ENCODE peak calls at places on chromosomes 1 and 21, in five cellular contexts. One of them, this sample, is unnamed. For H3K4me1, the result is how much of the 10 kb centered on the place peaks cover.

GRCh38 chr1:188937965-188938551 is 1539.6 kb downstream of the BRINP3 start:
- DNase-seq in psoas muscle: no peak
- DNase-seq in body of pancreas: no peak
- DNase-seq in colonic mucosa: no peak
- DNase-seq in suprapubic skin: no peak
- DNase-seq in this sample: no peak

GRCh38 chr1:167367705-167368104 is 147.0 kb downstream of the POU2F1 start:
- DNase-seq in psoas muscle: no peak
- DNase-seq in body of pancreas: no peak
- DNase-seq in colonic mucosa: no peak
- DNase-seq in suprapubic skin: no peak
- DNase-seq in this sample: no peak

GRCh38 chr1:111690306-111690617 is 48.9 kb downstream of the INKA2 start:
- DNase-seq in psoas muscle: no peak
- DNase-seq in body of pancreas: peak
- DNase-seq in colonic mucosa: peak
- DNase-seq in suprapubic skin: no peak
- DNase-seq in this sample: no peak

GRCh38 chr1:246795094-246795671 is 71.0 kb downstream of the SCCPDH start:
- DNase-seq in psoas muscle: no peak
- DNase-seq in body of pancreas: no peak
- DNase-seq in colonic mucosa: no peak
- DNase-seq in suprapubic skin: no peak
- DNase-seq in this sample: no peak

GRCh38 chr1:161801955-161802354 is 35.8 kb downstream of the ATF6 start:
- DNase-seq in psoas muscle: no peak
- DNase-seq in body of pancreas: no peak
- DNase-seq in colonic mucosa: no peak
- DNase-seq in suprapubic skin: no peak
- DNase-seq in this sample: no peak

GRCh38 chr1:184388671-184389292 is 2.0 kb downstream of the C1orf21 start:
- DNase-seq in psoas muscle: no peak
- DNase-seq in body of pancreas: no peak
- DNase-seq in colonic mucosa: peak
- DNase-seq in suprapubic skin: no peak
- DNase-seq in this sample: no peak

GRCh38 chr1:199463521-199464127 is 563.9 kb upstream of the NR5A2 start:
- DNase-seq in psoas muscle: no peak
- DNase-seq in body of pancreas: peak
- DNase-seq in colonic mucosa: peak
- DNase-seq in suprapubic skin: no peak
- DNase-seq in this sample: no peak

GRCh38 chr21:29534448-29534847 is 235.7 kb downstream of the BACH1 start:
- DNase-seq in psoas muscle: no peak
- DNase-seq in body of pancreas: no peak
- DNase-seq in colonic mucosa: no peak
- DNase-seq in suprapubic skin: no peak
- DNase-seq in this sample: no peak

GRCh38 chr1:150560576-150560975 is 11.4 kb downstream of the ADAMTSL4 start:
- DNase-seq in psoas muscle: peak
- DNase-seq in body of pancreas: no peak
- DNase-seq in colonic mucosa: no peak
- DNase-seq in suprapubic skin: no peak
- DNase-seq in this sample: no peak

GRCh38 chr1:203448521-203449061 is 27.0 kb upstream of the PRELP start:
- DNase-seq in psoas muscle: peak
- DNase-seq in body of pancreas: no peak
- DNase-seq in colonic mucosa: no peak
- DNase-seq in suprapubic skin: no peak
- DNase-seq in this sample: no peak

GRCh38 chr1:112674986-112675727 is 698 bp downstream of the MOV10 start:
- DNase-seq in psoas muscle: peak
- DNase-seq in body of pancreas: peak
- DNase-seq in colonic mucosa: peak
- DNase-seq in suprapubic skin: no peak
- DNase-seq in this sample: no peak

DNA sequence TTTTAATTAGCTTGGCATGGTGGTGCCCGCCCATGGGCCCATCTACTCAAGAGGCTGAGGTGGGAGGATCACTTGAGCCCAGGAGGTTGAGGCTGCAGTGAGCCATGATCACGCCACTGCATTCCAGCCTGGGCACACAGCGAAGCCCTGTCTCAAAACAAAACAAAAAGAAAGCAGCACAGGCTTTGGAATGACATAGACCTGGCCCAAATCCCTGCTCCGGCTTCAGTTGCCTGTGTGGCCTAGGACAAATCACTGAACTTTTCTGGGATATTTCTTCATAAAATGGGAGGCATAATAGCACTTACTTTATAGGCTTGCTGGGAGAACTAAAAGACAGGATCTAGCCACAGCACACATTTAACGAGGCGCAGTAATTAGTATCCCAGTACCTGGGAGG is 2.4 kb downstream of the PEAR1 start:
- DNase-seq in psoas muscle: peak
- DNase-seq in body of pancreas: no peak
- DNase-seq in colonic mucosa: no peak
- DNase-seq in suprapubic skin: no peak
- DNase-seq in this sample: no peak
- H3K27ac ChIP-seq in psoas muscle: peak
- H3K27ac ChIP-seq in body of pancreas: no peak
- H3K27ac ChIP-seq in colonic mucosa: peak
- H3K27ac ChIP-seq in suprapubic skin: no peak
- H3K27ac ChIP-seq in this sample: peak

GRCh38 chr1:207888647-207889046 is 22.3 kb downstream of the CD34 start:
- DNase-seq in psoas muscle: peak
- DNase-seq in body of pancreas: no peak
- DNase-seq in colonic mucosa: no peak
- DNase-seq in suprapubic skin: peak
- DNase-seq in this sample: no peak
- TF ChIP-seq CTCF in psoas muscle: no peak
- TF ChIP-seq CTCF in body of pancreas: no peak
- TF ChIP-seq CTCF in colonic mucosa: no peak
- TF ChIP-seq CTCF in suprapubic skin: peak
- TF ChIP-seq CTCF in this sample: peak

GRCh38 chr1:30903343-30904034 is 5.1 kb downstream of the SDC3 start:
- DNase-seq in psoas muscle: no peak
- DNase-seq in body of pancreas: no peak
- DNase-seq in colonic mucosa: no peak
- DNase-seq in suprapubic skin: peak
- DNase-seq in this sample: no peak
- H3K4me1 ChIP-seq in psoas muscle: under half
- H3K4me1 ChIP-seq in body of pancreas: under half
- H3K4me1 ChIP-seq in colonic mucosa: under half
- H3K4me1 ChIP-seq in suprapubic skin: under half
- H3K4me1 ChIP-seq in this sample: half or more

DNA sequence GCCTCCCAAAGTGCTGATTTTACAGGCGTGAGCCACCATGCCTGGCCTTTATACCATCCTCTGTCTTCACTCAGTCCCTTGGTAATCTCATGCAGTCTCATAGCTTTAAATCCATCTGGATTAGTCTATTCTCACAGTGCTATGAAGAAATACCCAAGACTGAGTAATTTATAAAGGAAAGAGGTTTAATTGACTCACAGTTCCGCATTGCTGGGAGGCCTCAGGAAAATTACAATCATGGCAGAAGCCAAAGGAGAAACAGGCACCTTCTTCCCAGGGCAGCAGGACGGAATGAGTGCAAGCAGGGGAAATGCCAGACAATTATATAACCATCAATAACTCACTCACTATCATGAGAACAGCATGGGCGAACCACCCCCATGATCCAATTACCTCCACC is 49.1 kb upstream of the CPLANE2 start:
- DNase-seq in psoas muscle: no peak
- DNase-seq in body of pancreas: no peak
- DNase-seq in colonic mucosa: no peak
- DNase-seq in suprapubic skin: no peak
- DNase-seq in this sample: no peak
- H3K27ac ChIP-seq in psoas muscle: no peak
- H3K27ac ChIP-seq in body of pancreas: no peak
- H3K27ac ChIP-seq in colonic mucosa: no peak
- H3K27ac ChIP-seq in suprapubic skin: no peak
- H3K27ac ChIP-seq in this sample: no peak

DNA sequence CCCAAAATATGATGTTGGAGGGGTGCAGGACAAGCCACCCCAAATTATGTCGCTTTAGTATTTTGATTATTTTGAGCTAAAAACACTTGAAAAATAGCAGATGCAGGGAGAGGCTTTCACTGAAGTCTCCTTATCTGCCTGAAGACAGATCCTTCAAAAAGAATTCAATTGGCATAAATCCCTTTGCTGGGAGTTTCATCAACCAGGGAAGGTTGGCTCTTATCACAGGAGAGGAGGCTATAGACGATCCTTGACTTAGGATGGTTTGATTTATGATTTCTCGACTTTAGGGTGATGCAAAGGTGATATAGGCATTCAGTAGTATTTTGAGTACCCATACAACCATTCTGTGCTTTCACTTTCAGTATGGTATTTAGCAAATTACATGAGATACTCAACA is 97.8 kb upstream of the CAMK1G start:
- DNase-seq in psoas muscle: no peak
- DNase-seq in body of pancreas: no peak
- DNase-seq in colonic mucosa: no peak
- DNase-seq in suprapubic skin: no peak
- DNase-seq in this sample: no peak
- TF ChIP-seq CTCF in psoas muscle: no peak
- TF ChIP-seq CTCF in body of pancreas: no peak
- TF ChIP-seq CTCF in colonic mucosa: no peak
- TF ChIP-seq CTCF in suprapubic skin: no peak
- TF ChIP-seq CTCF in this sample: no peak

DNA sequence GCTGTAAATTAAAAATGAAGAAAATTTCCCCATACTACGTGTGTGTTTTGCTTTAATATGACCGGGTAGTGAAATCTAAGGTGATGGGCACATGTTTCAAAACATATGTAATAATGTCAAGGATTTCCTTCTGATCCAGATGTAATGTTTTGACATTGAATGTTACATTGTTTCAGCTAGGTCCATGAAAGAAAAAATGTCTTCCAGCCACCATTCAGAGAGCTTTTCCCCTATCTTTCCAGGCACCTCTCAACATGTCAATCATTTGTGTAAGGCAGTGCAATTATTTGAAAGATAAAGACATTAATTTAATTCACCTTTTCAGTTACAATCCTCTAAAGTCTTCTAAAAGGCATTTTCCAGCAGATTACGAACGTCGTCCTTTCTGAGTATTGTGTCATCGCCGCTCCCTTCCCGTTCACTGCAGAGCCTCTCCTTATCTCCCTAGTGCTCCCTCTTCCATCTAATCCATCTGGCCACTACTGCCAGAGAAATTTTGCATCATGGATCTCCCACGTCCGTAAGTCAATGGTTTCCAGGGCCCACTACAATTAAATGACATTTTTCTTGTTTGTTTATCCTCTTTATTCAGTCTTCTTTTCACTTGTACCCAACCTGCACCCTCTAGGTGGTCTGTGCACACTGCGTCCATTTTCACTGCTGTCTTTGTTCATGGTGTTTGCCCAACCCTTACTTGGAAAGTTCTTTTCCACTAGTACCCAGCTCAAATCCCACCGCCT is 1.3 kb upstream of the VAMP3 start:
- DNase-seq in psoas muscle: no peak
- DNase-seq in body of pancreas: no peak
- DNase-seq in colonic mucosa: no peak
- DNase-seq in suprapubic skin: no peak
- DNase-seq in this sample: no peak
- H3K4me1 ChIP-seq in psoas muscle: under half
- H3K4me1 ChIP-seq in body of pancreas: under half
- H3K4me1 ChIP-seq in colonic mucosa: under half
- H3K4me1 ChIP-seq in suprapubic skin: under half
- H3K4me1 ChIP-seq in this sample: under half

GRCh38 chr1:21896652-21897532 is 40.2 kb downstream of the HSPG2 start:
- DNase-seq in psoas muscle: peak
- DNase-seq in body of pancreas: no peak
- DNase-seq in colonic mucosa: peak
- DNase-seq in suprapubic skin: peak
- DNase-seq in this sample: no peak
- H3K27ac ChIP-seq in psoas muscle: peak
- H3K27ac ChIP-seq in body of pancreas: peak
- H3K27ac ChIP-seq in colonic mucosa: peak
- H3K27ac ChIP-seq in suprapubic skin: peak
- H3K27ac ChIP-seq in this sample: peak

GRCh38 chr1:179875606-179876288 is 1.9 kb downstream of the TOR1AIP2 start:
- DNase-seq in psoas muscle: no peak
- DNase-seq in body of pancreas: no peak
- DNase-seq in colonic mucosa: no peak
- DNase-seq in suprapubic skin: no peak
- DNase-seq in this sample: no peak

GRCh38 chr1:179871940-179872339 is 5.7 kb downstream of the TOR1AIP2 start:
- DNase-seq in psoas muscle: no peak
- DNase-seq in body of pancreas: no peak
- DNase-seq in colonic mucosa: no peak
- DNase-seq in suprapubic skin: no peak
- DNase-seq in this sample: no peak

GRCh38 chr1:179873366-179873978 is 4.1 kb downstream of the TOR1AIP2 start:
- DNase-seq in psoas muscle: no peak
- DNase-seq in body of pancreas: no peak
- DNase-seq in colonic mucosa: no peak
- DNase-seq in suprapubic skin: no peak
- DNase-seq in this sample: no peak

GRCh38 chr1:179870870-179871269 is 6.7 kb downstream of the TOR1AIP2 start:
- DNase-seq in psoas muscle: no peak
- DNase-seq in body of pancreas: no peak
- DNase-seq in colonic mucosa: no peak
- DNase-seq in suprapubic skin: no peak
- DNase-seq in this sample: no peak

GRCh38 chr1:179872558-179872957 is 5.0 kb downstream of the TOR1AIP2 start:
- DNase-seq in psoas muscle: no peak
- DNase-seq in body of pancreas: no peak
- DNase-seq in colonic mucosa: no peak
- DNase-seq in suprapubic skin: no peak
- DNase-seq in this sample: no peak
- TF ChIP-seq CTCF in psoas muscle: no peak
- TF ChIP-seq CTCF in body of pancreas: no peak
- TF ChIP-seq CTCF in colonic mucosa: no peak
- TF ChIP-seq CTCF in suprapubic skin: no peak
- TF ChIP-seq CTCF in this sample: no peak